ENCODE peak calls at places on chromosomes 4 and X, in four cellular contexts. K is EL, Z is AG04449, J is choroid plexus epithelial cell. I is an unnamed sample.
A peak's percentile ranks its signal among the peaks of the same experiment; 100 is the strongest.

GRCh38 chr4:8376361-8377102 is 64.0 kb downstream of the ACOX3 start:
- DNase-seq in K (no peak), Z (no peak), J (peak; percentile 65), I (no peak)

GRCh38 chr4:40721730-40722171 is 28.0 kb upstream of the NSUN7 start:
- DNase-seq in K (peak; percentile 2), Z (peak; percentile 3), J (peak; percentile 58), I (no peak)

GRCh38 chrX:15515931-15516330 is 15.3 kb downstream of the BMX start:
- DNase-seq in K (no peak), Z (no peak), J (no peak), I (no peak)

GRCh38 chr4:184099541-184099966 is 118.1 kb downstream of the ENPP6 start:
- DNase-seq in K (no peak), Z (no peak), J (no peak), I (no peak)

GRCh38 chrX:19046343-19047215 is 62.7 kb upstream of the PHKA2 start:
- DNase-seq in K (peak; percentile 49), Z (no peak), J (peak; percentile 52), I (no peak)

GRCh38 chr4:107801766-107802211 is 22.9 kb upstream of the SGMS2 start:
- DNase-seq in K (peak; percentile 65), Z (no peak), J (no peak), I (no peak)

GRCh38 chr4:1354136-1354982 is 7.4 kb downstream of the UVSSA start:
- DNase-seq in K (no peak), Z (no peak), J (no peak), I (no peak)

GRCh38 chrX:72245461-72246089 is 6.7 kb upstream of the ERCC6L start:
- DNase-seq in K (peak; percentile 65), Z (no peak), J (peak; percentile 69), I (no peak)

GRCh38 chrX:108399427-108400165 is 38.6 kb downstream of the COL4A6 start:
- DNase-seq in K (peak; percentile 76), Z (no peak), J (peak; percentile 40), I (no peak)

GRCh38 chr4:125393825-125394224 is 79.1 kb downstream of the FAT4 start:
- DNase-seq in K (no peak), Z (no peak), J (no peak), I (no peak)

GRCh38 chr4:41865981-41866798 is 69.0 kb upstream of the TMEM33 start:
- DNase-seq in K (no peak), Z (no peak), J (no peak), I (no peak)

GRCh38 chr4:77015390-77015789 is 60.4 kb downstream of the CCNI start:
- DNase-seq in K (peak; percentile 39), Z (no peak), J (peak; percentile 84), I (no peak)

GRCh38 chr4:150960818-150961217 is 54.3 kb downstream of the LRBA start:
- DNase-seq in K (peak; percentile 41), Z (no peak), J (peak; percentile 73), I (peak; percentile 24)

GRCh38 chrX:17038681-17039161 is 92.3 kb downstream of the REPS2 start:
- DNase-seq in K (peak; percentile 0), Z (no peak), J (peak; percentile 68), I (no peak)

GRCh38 chr4:7447236-7447635 is 12.5 kb upstream of the PSAPL1 start:
- DNase-seq in K (no peak), Z (no peak), J (no peak), I (no peak)

GRCh38 chrX:9857575-9857974 is 71.3 kb downstream of the SHROOM2 start:
- DNase-seq in K (no peak), Z (no peak), J (no peak), I (no peak)

GRCh38 chrX:148609766-148610698 is 109.6 kb downstream of the AFF2 start:
- DNase-seq in K (no peak), Z (no peak), J (no peak), I (no peak)

GRCh38 chr4:3703343-3703676 is 62.9 kb upstream of the ADRA2C start:
- DNase-seq in K (no peak), Z (no peak), J (no peak), I (no peak)

GRCh38 chr4:155415662-155416061 is 38.9 kb upstream of the MAP9 start:
- DNase-seq in K (no peak), Z (no peak), J (no peak), I (no peak)

GRCh38 chr4:165684177-165684870 is 188.7 kb upstream of the TLL1 start:
- DNase-seq in K (peak; percentile 66), Z (no peak), J (peak; percentile 57), I (no peak)

GRCh38 chrX:45830343-45830742 is 629.7 kb upstream of the DIPK2B start:
- DNase-seq in K (no peak), Z (no peak), J (no peak), I (no peak)

GRCh38 chr4:181822005-181822375 is 421.2 kb upstream of the TENM3 start:
- DNase-seq in K (peak; percentile 16), Z (no peak), J (peak; percentile 52), I (no peak)